ENCODE peak calls at places on chromosomes 3 and 15, in six cellular contexts. C is SK-N-SH, A is H1, S is A549, L is GM12878, O is HCT116. V is an unnamed sample.

GRCh38 chr3:58041826-58042324 is 33.7 kb downstream of the FLNB start:
- DNase-seq in O (no peak), L (peak; percentile 88), S (no peak), A (no peak), C (no peak), V (no peak)

GRCh38 chr3:55704521-55704920 is 217.4 kb upstream of the WNT5A start:
- DNase-seq in S (no peak), A (no peak), C (no peak), L (no peak), O (no peak), V (no peak)

GRCh38 chr3:19046440-19046839 is 101.9 kb upstream of the KCNH8 start:
- DNase-seq in L (no peak), O (no peak), S (no peak), C (peak; percentile 10), A (no peak), V (peak; percentile 1)

GRCh38 chr3:114608293-114608692 is 314.5 kb downstream of the TIGIT start:
- DNase-seq in L (no peak), O (no peak), A (no peak), C (no peak), S (no peak), V (no peak)

GRCh38 chr15:73368301-73369072 is at the start of gene HCN4:
- DNase-seq in O (no peak), A (no peak), S (peak; percentile 66), C (peak; percentile 81), L (no peak), V (no peak)

GRCh38 chr3:158727499-158728377 is 4.5 kb downstream of the RARRES1 start:
- DNase-seq in L (peak; percentile 26), C (peak; percentile 75), O (peak; percentile 42), S (peak; percentile 80), A (no peak), V (peak; percentile 73)

GRCh38 chr15:54803139-54803808 is 393.5 kb downstream of the RSL24D1 start:
- DNase-seq in C (no peak), L (peak; percentile 19), A (no peak), S (peak; percentile 0), O (no peak), V (peak; percentile 76)

GRCh38 chr3:183839751-183840150 is 14.4 kb upstream of the MAP6D1 start:
- DNase-seq in L (no peak), C (no peak), A (no peak), O (no peak), S (no peak), V (no peak)

GRCh38 chr3:102736961-102737304 is 302.1 kb downstream of the ZPLD1 start:
- DNase-seq in A (no peak), O (no peak), L (no peak), S (no peak), C (no peak), V (no peak)

GRCh38 chr3:184601576-184602405 is 40.2 kb downstream of the EPHB3 start:
- DNase-seq in O (no peak), L (no peak), A (no peak), C (no peak), S (no peak), V (no peak)

GRCh38 chr3:140092883-140093536 is 158.0 kb downstream of the CLSTN2 start:
- DNase-seq in C (peak; percentile 16), O (no peak), S (no peak), A (no peak), L (no peak), V (no peak)

GRCh38 chr3:188049890-188050530 is 103.9 kb upstream of the LPP start:
- DNase-seq in A (no peak), L (no peak), O (no peak), S (no peak), C (no peak), V (peak; percentile 4)

GRCh38 chr15:82197734-82198594 is 64.6 kb downstream of the EFL1 start:
- DNase-seq in L (peak; percentile 27), A (peak; percentile 21), C (peak; percentile 64), S (peak; percentile 67), O (peak; percentile 51), V (peak; percentile 74)

GRCh38 chr15:55618396-55618795 is 30.3 kb upstream of the PYGO1 start:
- DNase-seq in S (no peak), C (no peak), L (no peak), A (no peak), O (no peak), V (no peak)

GRCh38 chr3:156676467-156677119 is 2.2 kb downstream of the TIPARP start:
- DNase-seq in L (no peak), S (peak; percentile 15), C (no peak), O (no peak), A (no peak), V (peak; percentile 32)

GRCh38 chr3:20317616-20318015 is 131.6 kb upstream of the SGO1 start:
- DNase-seq in C (no peak), L (no peak), A (no peak), S (no peak), O (no peak), V (no peak)

GRCh38 chr15:90550919-90551318 is 21.2 kb downstream of the CRTC3 start:
- DNase-seq in A (no peak), O (no peak), S (no peak), L (no peak), C (no peak), V (peak; percentile 85)

GRCh38 chr3:32733631-32734229 is 48.7 kb downstream of the CNOT10 start:
- DNase-seq in A (no peak), L (peak; percentile 4), O (peak; percentile 19), S (peak; percentile 42), C (peak; percentile 56), V (peak; percentile 64)

GRCh38 chr3:65951836-65952505 is 86.7 kb downstream of the MAGI1 start:
- DNase-seq in A (no peak), O (peak; percentile 73), C (no peak), S (no peak), L (no peak), V (peak; percentile 13)

GRCh38 chr15:83475551-83475950 is 28.4 kb downstream of the SH3GL3 start:
- DNase-seq in L (no peak), S (no peak), C (no peak), A (no peak), O (no peak), V (no peak)

GRCh38 chr3:42680256-42680655 is 5.1 kb upstream of the KLHL40 start:
- DNase-seq in C (no peak), S (no peak), A (no peak), L (no peak), O (no peak), V (no peak)

DNA sequence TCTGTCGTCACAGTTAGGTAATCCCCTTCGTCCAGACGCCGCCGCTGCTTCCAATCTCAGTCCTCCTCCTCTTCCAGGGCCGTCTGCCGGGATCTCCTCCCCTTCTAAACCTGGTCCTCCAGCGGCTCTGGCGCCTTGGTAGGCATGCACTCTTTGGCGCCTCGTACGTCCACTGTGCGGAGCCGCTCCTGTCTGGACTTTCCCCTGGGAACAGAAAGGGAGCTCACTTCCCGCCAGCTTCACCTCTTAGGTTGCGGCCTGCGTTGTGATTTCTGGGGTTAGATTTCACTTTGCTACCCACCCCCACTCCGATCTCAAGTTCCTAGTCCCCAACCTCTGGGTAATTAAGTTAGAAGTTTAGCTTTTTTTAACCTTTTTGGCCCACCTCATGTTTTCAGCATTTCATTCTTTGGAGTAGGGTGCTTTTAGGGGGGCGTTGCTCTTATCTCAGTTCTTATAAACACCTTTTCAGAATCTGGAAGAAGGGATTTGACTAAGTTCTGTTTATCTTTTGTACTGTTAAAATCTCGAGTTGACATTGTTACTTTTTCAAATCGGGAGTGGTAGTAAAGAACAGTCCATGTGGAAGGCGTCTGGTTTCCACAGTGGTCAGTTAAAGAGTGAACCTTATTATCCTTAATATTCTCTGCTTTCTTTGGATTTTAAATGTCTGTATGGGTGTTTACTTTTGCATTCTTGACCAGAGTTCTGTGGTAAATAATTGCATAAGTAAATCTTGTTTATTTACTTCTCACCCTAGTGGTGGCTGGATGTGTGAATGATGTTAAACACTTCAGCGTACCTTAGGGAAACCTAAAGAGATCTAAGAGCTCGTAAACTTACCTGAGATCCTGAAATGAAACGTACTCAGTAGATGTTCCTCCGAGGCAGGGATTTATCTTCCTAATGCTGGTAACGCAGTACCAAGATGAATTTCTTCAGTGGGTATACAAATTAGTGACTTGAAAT is 611 bp downstream of the CTDSPL2 start:
- DNase-seq in S (peak; percentile 15), L (no peak), C (peak; percentile 63), A (peak; percentile 15), O (peak; percentile 21), V (peak; percentile 18)
- TF ChIP-seq CTCF in S (no peak), L (peak; percentile 5), C (peak; percentile 39), A (no peak), O (no peak), V (no peak)

GRCh38 chr15:43776718-43777292 is at the start of gene ELL3:
- DNase-seq in A (peak; percentile 33), O (peak; percentile 69), S (peak; percentile 37), L (no peak), C (peak; percentile 61), V (peak; percentile 89)

GRCh38 chr15:43777293-43777819 is 590 bp upstream of the ELL3 start:
- DNase-seq in S (no peak), O (peak; percentile 77), C (peak; percentile 65), L (peak; percentile 78), A (no peak), V (peak; percentile 86)

GRCh38 chr15:43776101-43776717 is 557 bp downstream of the ELL3 start:
- DNase-seq in O (no peak), A (no peak), C (no peak), S (no peak), L (peak; percentile 66), V (peak; percentile 87)

GRCh38 chr15:43774062-43774461 is 2.7 kb downstream of the ELL3 start:
- DNase-seq in O (no peak), C (no peak), L (no peak), A (no peak), S (no peak), V (no peak)

GRCh38 chr15:43775411-43775965 is 1.3 kb downstream of the ELL3 start:
- DNase-seq in L (no peak), O (peak; percentile 85), S (peak; percentile 25), C (peak; percentile 52), A (peak; percentile 31), V (peak; percentile 39)
- H3K4me3 ChIP-seq in L (peak overlapping the region; percentile 78), O (peak overlapping the region; percentile 90), S (no peak overlapping the region), C (no peak overlapping the region), A (peak overlapping the region; percentile 78), V (peak overlapping the region; percentile 74)

GRCh38 chr15:26013946-26014345 is 150.8 kb upstream of the ATP10A start:
- DNase-seq in L (no peak), C (no peak), S (no peak), A (no peak), O (no peak), V (no peak)
- TF ChIP-seq MAX in L (no peak), C (no peak), S (no peak), A (no peak), O (no peak), V (no peak)

GRCh38 chr3:115922681-115923347 is 299.5 kb downstream of the GAP43 start:
- DNase-seq in L (no peak), C (no peak), A (peak; percentile 17), S (no peak), O (peak; percentile 12), V (peak; percentile 12)
- TF ChIP-seq CTCF in L (peak; percentile 48), C (peak; percentile 47), A (no peak), S (no peak), O (peak; percentile 21), V (peak; percentile 33)

DNA sequence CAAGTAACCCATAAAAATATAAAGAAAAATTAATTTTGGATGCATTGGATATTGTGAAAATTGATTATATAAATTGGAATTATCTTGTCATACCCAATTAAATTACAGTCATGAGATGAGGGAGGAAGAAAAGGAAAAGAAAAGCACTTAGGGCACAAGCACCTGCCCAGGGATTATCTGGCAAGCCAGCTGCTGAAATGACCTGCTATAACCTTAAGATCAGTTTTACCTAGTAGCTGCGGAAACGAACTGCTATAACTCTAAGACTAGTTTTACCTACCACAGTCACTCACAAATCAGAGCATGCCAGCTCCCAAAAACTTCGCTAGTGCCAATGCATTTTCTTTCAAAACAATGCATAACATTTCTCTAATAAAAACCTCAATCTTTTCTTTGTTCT is 26.2 kb downstream of the LRRFIP2 start:
- DNase-seq in O (no peak), C (no peak), A (no peak), L (no peak), S (no peak), V (no peak)
- H3K4me3 ChIP-seq in O (no peak overlapping the region), C (no peak overlapping the region), A (no peak overlapping the region), L (no peak overlapping the region), S (no peak overlapping the region), V (no peak overlapping the region)